ENCODE peak calls at places on chromosomes 11 and 22, in nine cellular contexts. Y is mucosa of descending colon, B is psoas muscle, X is transverse colon, D is sigmoid colon, T is stomach, K is pancreas, M is heart right ventricle, U is thyroid gland. S is an unnamed sample.

GRCh38 chr11:36376315-36376887 is 80.3 kb downstream of the PRR5L start:
- DNase-seq in Y (peak; percentile 76), B (no peak), X (peak; percentile 63), D (peak; percentile 64), T (peak; percentile 32), K (no peak), M (peak; percentile 51), U (peak; percentile 16), S (no peak)

GRCh38 chr11:13098067-13098466 is 89.0 kb downstream of the RASSF10 start:
- DNase-seq in Y (no peak), B (no peak), X (no peak), D (no peak), T (no peak), K (no peak), M (no peak), U (peak; percentile 14), S (no peak)

GRCh38 chr11:113104390-113105251 is 143.4 kb downstream of the NCAM1 start:
- DNase-seq in Y (no peak), B (no peak), X (no peak), D (no peak), T (no peak), K (no peak), M (no peak), U (no peak), S (no peak)

GRCh38 chr11:121419839-121420238 is 32.3 kb upstream of the SORL1 start:
- DNase-seq in Y (peak; percentile 44), B (no peak), X (no peak), D (no peak), T (no peak), K (no peak), M (no peak), U (no peak), S (no peak)

GRCh38 chr11:43574949-43575915 is 105.3 kb upstream of the HSD17B12 start:
- DNase-seq in Y (no peak), B (no peak), X (no peak), D (peak; percentile 68), T (no peak), K (no peak), M (no peak), U (no peak), S (no peak)

GRCh38 chr22:11325767-11326166 is 4202.2 kb upstream of the OR11H1 start:
- DNase-seq in Y (no peak), B (no peak), X (no peak), D (no peak), T (no peak), K (no peak), M (no peak), U (no peak), S (no peak)

GRCh38 chr11:74316772-74317505 is 5.5 kb upstream of the P4HA3 start:
- DNase-seq in Y (no peak), B (no peak), X (no peak), D (no peak), T (no peak), K (no peak), M (no peak), U (no peak), S (no peak)

GRCh38 chr11:112024178-112024777 is 930 bp upstream of the DLAT start:
- DNase-seq in Y (no peak), B (no peak), X (no peak), D (no peak), T (no peak), K (no peak), M (no peak), U (peak; percentile 15), S (no peak)

GRCh38 chr22:46159777-46160176 is 9.5 kb downstream of the PPARA start:
- DNase-seq in Y (no peak), B (no peak), X (no peak), D (no peak), T (peak; percentile 10), K (no peak), M (no peak), U (no peak), S (no peak)

GRCh38 chr11:65379698-65380459 is 2.6 kb downstream of the SLC25A45 start:
- DNase-seq in Y (no peak), B (no peak), X (no peak), D (no peak), T (no peak), K (peak; percentile 75), M (no peak), U (no peak), S (no peak)

DNA sequence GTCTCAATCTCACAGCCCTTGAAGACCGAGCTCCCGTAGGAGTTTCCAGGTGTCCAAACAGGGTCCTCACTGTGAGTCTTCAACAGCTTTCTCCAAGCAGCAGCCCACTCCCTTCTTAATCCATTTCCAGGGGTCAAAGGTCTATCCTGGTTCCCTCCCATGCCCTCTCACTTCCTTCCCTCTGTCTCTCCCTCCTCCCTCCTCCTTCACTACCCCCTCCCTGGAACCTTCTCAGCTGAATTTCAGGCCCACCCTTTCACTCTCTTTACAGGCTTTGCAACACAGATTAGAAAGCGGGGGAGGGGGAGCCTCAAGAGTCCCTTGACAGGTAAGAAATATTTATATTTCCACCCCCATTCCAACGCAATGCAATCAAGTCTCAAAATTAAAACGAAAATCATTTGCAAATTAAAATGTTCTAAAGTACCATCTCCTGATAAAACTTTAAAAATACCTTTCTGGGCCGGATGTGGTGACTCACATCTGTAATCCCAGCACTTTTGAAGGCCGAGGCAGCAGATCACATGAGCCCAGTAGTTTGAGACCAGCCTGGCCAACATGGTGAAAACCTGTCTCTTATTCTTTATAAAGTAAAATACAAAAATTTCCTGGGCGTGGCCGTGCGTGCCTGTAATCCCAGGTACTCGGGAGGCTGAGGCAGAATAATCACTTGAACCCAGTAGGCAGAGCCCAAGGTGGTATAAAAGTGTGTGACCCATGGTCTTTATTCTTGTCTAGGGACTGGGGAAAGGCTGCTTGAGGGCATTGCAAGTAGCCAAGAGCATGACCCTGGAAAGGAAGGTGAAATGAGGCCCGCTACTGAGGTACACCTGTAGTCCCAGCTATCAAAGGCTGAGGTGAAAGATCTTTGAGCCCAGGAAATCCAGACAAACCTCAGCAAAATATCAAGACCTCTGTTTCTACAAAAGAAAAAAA is 865 bp upstream of the ZNF280A start:
- DNase-seq in Y (no peak), B (no peak), X (no peak), D (no peak), T (no peak), K (no peak), M (no peak), U (no peak), S (no peak)
- H3K4me3 ChIP-seq in Y (no peak overlapping the region), B (no peak overlapping the region), X (no peak overlapping the region), D (no peak overlapping the region), T (no peak overlapping the region), K (no peak overlapping the region), M (no peak overlapping the region), U (no peak overlapping the region), S (no peak overlapping the region)

DNA sequence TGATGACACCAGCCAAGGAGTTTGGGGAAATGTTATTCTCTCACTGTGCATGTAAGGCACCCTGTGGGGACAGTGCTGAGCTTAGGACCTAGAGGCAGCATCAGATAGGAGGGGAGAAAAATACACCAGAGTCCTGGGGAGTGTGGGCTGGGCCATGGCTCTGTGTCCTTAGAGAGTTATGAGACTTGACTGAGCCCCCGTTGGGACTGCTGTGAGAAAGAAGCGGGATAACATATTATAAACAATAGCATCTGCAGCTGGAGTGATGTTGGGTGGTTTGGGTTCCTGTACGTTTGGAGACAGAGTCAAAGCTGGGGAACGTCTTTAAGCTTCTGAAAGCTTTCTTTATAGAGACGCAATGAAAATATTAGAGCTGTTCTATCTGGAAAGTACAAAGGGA is 90.9 kb upstream of the CRTAM start:
- DNase-seq in Y (no peak), B (no peak), X (no peak), D (no peak), T (no peak), K (no peak), M (no peak), U (no peak), S (no peak)
- H3K4me1 ChIP-seq in Y (no peaks in the 10 kb centered on the region), B (no peaks in the 10 kb centered on the region), X (no peaks in the 10 kb centered on the region), D (no peaks in the 10 kb centered on the region), T (no peaks in the 10 kb centered on the region), K (no peaks in the 10 kb centered on the region), M (peaks cover 8% of the 10 kb centered on the region), U (peaks cover 2% of the 10 kb centered on the region), S (no peaks in the 10 kb centered on the region)

DNA sequence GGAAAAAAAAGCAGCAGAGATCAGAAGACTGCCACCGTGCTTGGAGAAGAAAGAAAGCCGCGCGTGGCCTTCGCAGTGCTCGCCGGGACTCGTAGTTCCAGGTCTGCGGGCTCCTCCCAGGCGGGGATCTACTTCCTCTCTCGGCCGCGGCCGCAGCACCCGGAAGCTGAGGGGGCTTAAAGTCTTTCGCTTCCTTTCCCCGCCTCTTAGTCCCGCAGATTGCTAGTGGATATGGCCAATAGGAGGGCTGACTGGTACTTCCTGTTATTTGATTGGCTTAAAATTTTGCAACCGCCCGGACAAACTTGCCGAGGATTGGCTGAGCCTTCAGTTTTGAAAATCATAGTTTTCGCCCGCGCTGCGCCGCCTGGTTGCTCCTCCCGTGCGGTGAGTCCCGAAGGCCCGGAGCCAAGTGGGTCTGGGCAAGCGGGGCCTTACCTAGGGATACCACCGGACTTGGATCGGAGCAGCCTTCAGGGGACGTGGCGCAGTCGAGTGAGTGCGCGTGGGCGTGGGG is at the start of gene INCENP:
- DNase-seq in Y (peak; percentile 97), B (peak; percentile 98), X (peak; percentile 96), D (peak; percentile 98), T (peak; percentile 96), K (peak; percentile 92), M (peak; percentile 94), U (peak; percentile 97), S (peak; percentile 97)
- TF ChIP-seq CTCF in Y (no peak), B (no peak), X (no peak), D (no peak), T (no peak), K (no peak), M (peak; percentile 3), U (no peak), S (no peak)

GRCh38 chr11:116065519-116065918 is 561.3 kb upstream of the CADM1 start:
- DNase-seq in Y (no peak), B (no peak), X (no peak), D (no peak), T (no peak), K (no peak), M (no peak), U (no peak), S (no peak)

GRCh38 chr11:116062526-116063171 is 558.4 kb upstream of the CADM1 start:
- DNase-seq in Y (no peak), B (no peak), X (no peak), D (no peak), T (no peak), K (no peak), M (no peak), U (no peak), S (no peak)

GRCh38 chr11:116059909-116060308 is 555.7 kb upstream of the CADM1 start:
- DNase-seq in Y (no peak), B (no peak), X (no peak), D (no peak), T (no peak), K (no peak), M (no peak), U (no peak), S (no peak)

GRCh38 chr11:116062129-116062525 is 557.9 kb upstream of the CADM1 start:
- DNase-seq in Y (no peak), B (no peak), X (no peak), D (no peak), T (no peak), K (no peak), M (no peak), U (no peak), S (no peak)

DNA sequence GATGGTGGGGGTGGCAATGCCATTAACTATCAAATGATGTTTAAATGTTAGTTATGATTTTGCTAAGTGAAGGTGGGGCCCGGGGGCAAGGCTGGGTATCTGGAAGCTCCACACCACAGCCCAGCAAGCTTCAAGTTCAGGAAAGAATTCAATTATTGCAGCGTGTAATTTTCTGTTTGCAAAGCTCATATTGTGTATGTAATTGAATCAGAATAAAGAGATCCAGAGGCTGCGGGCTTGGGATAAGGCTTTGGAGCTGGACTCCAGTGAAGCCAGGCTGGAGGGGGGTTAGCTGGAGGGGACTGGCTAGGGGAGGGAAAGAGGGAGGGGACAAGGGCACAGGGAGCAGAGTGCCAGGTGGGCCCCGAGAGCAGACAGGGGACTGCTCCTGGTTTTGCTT is 557.1 kb upstream of the CADM1 start:
- DNase-seq in Y (no peak), B (no peak), X (no peak), D (no peak), T (no peak), K (no peak), M (no peak), U (no peak), S (no peak)
- H3K4me3 ChIP-seq in Y (no peak overlapping the region), B (no peak overlapping the region), X (no peak overlapping the region), D (no peak overlapping the region), T (no peak overlapping the region), K (no peak overlapping the region), M (no peak overlapping the region), U (no peak overlapping the region), S (no peak overlapping the region)

S was measured in gastrocnemius medialis.